ENCODE peak calls at places on chromosomes 1 and 21, in nine cellular contexts. G, D, S, X, M, Z, R, U and H are unnamed samples.

GRCh38 chr1:183685112-183685713 is 32.1 kb upstream of the APOBEC4 start:
- DNase-seq in G (no peak), D (no peak), S (peak; percentile 70), X (no peak), M (peak; percentile 81), Z (peak; percentile 45), R (no peak), U (peak; percentile 65), H (no peak)

GRCh38 chr1:187842406-187843165 is 1013.8 kb downstream of the PLA2G4A start:
- DNase-seq in G (no peak), D (peak; percentile 13), S (peak; percentile 42), X (no peak), M (peak; percentile 52), Z (no peak), R (no peak), U (peak; percentile 2), H (no peak)

GRCh38 chr1:52574594-52574993 is 21.7 kb upstream of the TUT4 start:
- DNase-seq in G (no peak), D (no peak), S (no peak), X (no peak), M (peak; percentile 98), Z (peak; percentile 76), R (no peak), U (no peak), H (no peak)

GRCh38 chr1:235286667-235287066 is 41.3 kb downstream of the ARID4B start:
- DNase-seq in G (no peak), D (no peak), S (no peak), X (no peak), M (peak; percentile 34), Z (no peak), R (no peak), U (no peak), H (no peak)

GRCh38 chr1:155079487-155080249 is 1.0 kb downstream of the EFNA3 start:
- DNase-seq in G (no peak), D (no peak), S (peak; percentile 74), X (peak; percentile 70), M (no peak), Z (no peak), R (no peak), U (peak; percentile 46), H (no peak)

GRCh38 chr1:40736085-40736531 is 44.6 kb downstream of the NFYC start:
- DNase-seq in G (no peak), D (no peak), S (no peak), X (no peak), M (peak; percentile 60), Z (no peak), R (no peak), U (peak; percentile 34), H (no peak)

GRCh38 chr1:235917267-235917811 is 50.6 kb upstream of the LYST start:
- DNase-seq in G (peak; percentile 32), D (peak; percentile 73), S (no peak), X (peak; percentile 78), M (peak; percentile 99), Z (peak; percentile 88), R (peak; percentile 60), U (no peak), H (peak; percentile 15)

GRCh38 chr1:240965581-240966091 is 353.7 kb upstream of the GREM2 start:
- DNase-seq in G (no peak), D (no peak), S (peak; percentile 67), X (no peak), M (no peak), Z (no peak), R (no peak), U (no peak), H (no peak)

GRCh38 chr1:156738407-156738806 is 2.5 kb downstream of the MRPL24 start:
- DNase-seq in G (no peak), D (no peak), S (no peak), X (no peak), M (no peak), Z (no peak), R (no peak), U (no peak), H (no peak)

GRCh38 chr1:245356891-245357585 is 202.3 kb downstream of the KIF26B start:
- DNase-seq in G (no peak), D (no peak), S (no peak), X (no peak), M (peak; percentile 58), Z (no peak), R (no peak), U (no peak), H (no peak)

GRCh38 chr1:31238986-31239613 is 587 bp downstream of the NKAIN1 start:
- DNase-seq in G (no peak), D (no peak), S (peak; percentile 85), X (no peak), M (peak; percentile 44), Z (no peak), R (no peak), U (peak; percentile 80), H (no peak)

GRCh38 chr1:7669559-7670208 is 101.4 kb upstream of the VAMP3 start:
- DNase-seq in G (peak; percentile 62), D (peak; percentile 29), S (peak; percentile 96), X (peak; percentile 70), M (peak; percentile 68), Z (peak; percentile 31), R (no peak), U (peak; percentile 87), H (peak; percentile 53)

GRCh38 chr1:83998205-83998598 is 730 bp downstream of the TTLL7 start:
- DNase-seq in G (no peak), D (no peak), S (no peak), X (no peak), M (no peak), Z (no peak), R (no peak), U (no peak), H (no peak)

GRCh38 chr1:16980473-16981268 is at the start of gene MFAP2:
- DNase-seq in G (no peak), D (peak; percentile 62), S (peak; percentile 86), X (no peak), M (peak; percentile 80), Z (no peak), R (peak; percentile 64), U (peak; percentile 72), H (no peak)

GRCh38 chr1:156337052-156337887 is 822 bp downstream of the CCT3 start:
- DNase-seq in G (no peak), D (no peak), S (no peak), X (peak; percentile 58), M (peak; percentile 35), Z (no peak), R (peak; percentile 31), U (no peak), H (no peak)

GRCh38 chr1:156652131-156652991 is 10.4 kb downstream of the BCAN start:
- DNase-seq in G (no peak), D (no peak), S (peak; percentile 92), X (no peak), M (peak; percentile 74), Z (no peak), R (peak; percentile 37), U (peak; percentile 91), H (no peak)

GRCh38 chr1:83959824-83960441 is 39.0 kb downstream of the TTLL7 start:
- DNase-seq in G (no peak), D (no peak), S (no peak), X (no peak), M (peak; percentile 57), Z (no peak), R (no peak), U (no peak), H (no peak)

GRCh38 chr1:73160759-73161158 is 878.4 kb upstream of the NEGR1 start:
- DNase-seq in G (no peak), D (no peak), S (no peak), X (no peak), M (no peak), Z (no peak), R (no peak), U (no peak), H (no peak)
- H3K9me3 ChIP-seq in G (no peaks in the 10 kb centered on the region), D (no peaks in the 10 kb centered on the region), S (peaks cover 5% of the 10 kb centered on the region), X (no peaks in the 10 kb centered on the region), M (no peaks in the 10 kb centered on the region), Z (peaks cover 3% of the 10 kb centered on the region), R (no peaks in the 10 kb centered on the region), U (no peaks in the 10 kb centered on the region), H (no peaks in the 10 kb centered on the region)

GRCh38 chr21:24824209-24824608 is 783.1 kb downstream of the MRPL39 start:
- DNase-seq in G (no peak), D (no peak), S (no peak), X (no peak), M (no peak), Z (no peak), R (no peak), U (no peak), H (no peak)

GRCh38 chr21:24825348-24825747 is 781.9 kb downstream of the MRPL39 start:
- DNase-seq in G (no peak), D (no peak), S (no peak), X (no peak), M (no peak), Z (no peak), R (no peak), U (no peak), H (no peak)

GRCh38 chr21:24826822-24827221 is 780.5 kb downstream of the MRPL39 start:
- DNase-seq in G (no peak), D (no peak), S (no peak), X (no peak), M (no peak), Z (no peak), R (no peak), U (no peak), H (no peak)

DNA sequence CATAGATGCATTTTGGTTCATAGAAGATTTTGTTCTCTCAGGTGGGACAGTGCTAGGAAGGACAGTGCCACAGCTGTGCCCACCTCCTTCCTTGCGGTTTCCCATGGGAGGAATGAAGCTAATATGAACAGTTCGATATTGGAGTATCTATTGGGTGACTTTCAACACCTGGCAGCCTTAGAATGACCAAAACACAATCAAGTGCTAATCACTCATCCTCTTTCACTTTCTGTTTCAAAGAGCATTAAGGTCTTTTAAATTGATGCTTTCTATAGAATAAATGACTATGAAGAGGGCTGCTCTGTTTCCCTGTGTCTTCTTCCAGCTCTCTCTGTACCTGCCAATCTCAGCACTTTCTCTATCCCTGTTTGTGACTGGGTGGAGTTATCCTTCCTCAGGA is 784.0 kb downstream of the MRPL39 start:
- DNase-seq in G (no peak), D (no peak), S (no peak), X (no peak), M (no peak), Z (no peak), R (no peak), U (no peak), H (no peak)
- H3K9me3 ChIP-seq in G (no peaks in the 10 kb centered on the region), D (no peaks in the 10 kb centered on the region), S (no peaks in the 10 kb centered on the region), X (no peaks in the 10 kb centered on the region), M (no peaks in the 10 kb centered on the region), Z (peaks cover 15% of the 10 kb centered on the region), R (no peaks in the 10 kb centered on the region), U (peaks cover 16% of the 10 kb centered on the region), H (no peaks in the 10 kb centered on the region)

GRCh38 chr1:2871246-2871815 is 69.8 kb upstream of the TTC34 start:
- DNase-seq in G (no peak), D (no peak), S (no peak), X (no peak), M (no peak), Z (no peak), R (no peak), U (no peak), H (no peak)
- H3K9me3 ChIP-seq in G (no peaks in the 10 kb centered on the region), D (peaks cover 14% of the 10 kb centered on the region), S (peaks cover 16% of the 10 kb centered on the region), X (peaks cover 5% of the 10 kb centered on the region), M (no peaks in the 10 kb centered on the region), Z (peaks cover 14% of the 10 kb centered on the region), R (peaks cover 4% of the 10 kb centered on the region), U (peaks cover 5% of the 10 kb centered on the region), H (peaks cover 2% of the 10 kb centered on the region)

DNA sequence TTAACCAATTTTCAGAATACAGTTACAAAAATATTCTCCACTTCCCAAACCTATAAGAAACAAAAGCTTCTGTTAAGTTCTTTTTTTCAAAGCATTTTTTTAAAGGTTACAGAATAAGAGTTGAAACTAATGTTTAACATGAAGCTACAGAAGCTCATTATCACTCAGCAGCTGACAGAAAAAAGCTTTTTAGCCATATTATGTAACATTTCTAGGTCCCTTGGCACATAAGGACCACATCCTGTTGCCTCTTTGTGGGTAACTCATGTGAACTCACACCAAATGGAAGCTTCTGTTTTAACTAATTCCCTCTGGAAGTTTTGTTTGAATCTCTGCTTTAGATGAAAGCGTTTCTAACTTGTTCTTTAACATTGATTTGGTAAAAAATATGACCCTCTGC is 242.5 kb upstream of the TMPRSS15 start:
- DNase-seq in G (no peak), D (no peak), S (no peak), X (no peak), M (no peak), Z (no peak), R (no peak), U (no peak), H (no peak)
- H3K9me3 ChIP-seq in G (no peaks in the 10 kb centered on the region), D (no peaks in the 10 kb centered on the region), S (no peaks in the 10 kb centered on the region), X (no peaks in the 10 kb centered on the region), M (peaks cover 7% of the 10 kb centered on the region), Z (peaks cover 25% of the 10 kb centered on the region), R (no peaks in the 10 kb centered on the region), U (no peaks in the 10 kb centered on the region), H (peaks cover 3% of the 10 kb centered on the region)